ENCODE peak calls at places on chromosomes 13 and 19, in seven cellular contexts. S, T, Y, B, N, R and W are unnamed samples. For H3K4me1, the result is how much of the 10 kb centered on the place peaks cover.

GRCh38 chr19:14871619-14872230 is 14.2 kb downstream of the OR7A17 start:
- DNase-seq in S (peak), T (no peak), N (no peak), R (no peak), B (no peak), Y (no peak), W (no peak)

GRCh38 chr13:21837841-21838551 is 167.1 kb downstream of the FGF9 start:
- DNase-seq in B (peak), Y (no peak), R (no peak), T (peak), S (no peak), N (no peak), W (peak)

GRCh38 chr19:41696402-41697197 is 8.5 kb upstream of the CEACAM7 start:
- DNase-seq in R (no peak), T (no peak), B (no peak), S (no peak), Y (no peak), N (peak), W (peak)

GRCh38 chr19:18850560-18851375 is 19.0 kb downstream of the UPF1 start:
- DNase-seq in R (no peak), T (no peak), Y (no peak), S (no peak), B (no peak), N (no peak), W (peak)

GRCh38 chr19:56678205-56678604 is 6.6 kb upstream of the ZNF835 start:
- DNase-seq in T (no peak), Y (no peak), B (no peak), R (no peak), N (no peak), S (no peak), W (no peak)

GRCh38 chr19:55579766-55580621 is 654 bp downstream of the ZNF579 start:
- DNase-seq in R (no peak), N (no peak), B (peak), S (peak), Y (peak), T (no peak), W (no peak)

GRCh38 chr13:44165895-44166496 is 207.6 kb upstream of the SERP2 start:
- DNase-seq in S (no peak), B (no peak), R (no peak), Y (no peak), T (no peak), N (no peak), W (peak)

GRCh38 chr13:78409172-78409571 is 194.2 kb downstream of the POU4F1 start:
- DNase-seq in R (no peak), N (no peak), T (no peak), S (peak), B (no peak), Y (no peak), W (no peak)

GRCh38 chr19:1521636-1522035 is 2.2 kb upstream of the PLK5 start:
- DNase-seq in T (no peak), B (no peak), R (no peak), S (no peak), N (no peak), Y (no peak), W (no peak)

GRCh38 chr19:8145969-8146368 is 3.4 kb downstream of the FBN3 start:
- DNase-seq in R (no peak), T (no peak), Y (no peak), S (peak), N (no peak), B (no peak), W (peak)

GRCh38 chr19:38389101-38389925 is 816 bp downstream of the SPRED3 start:
- DNase-seq in Y (peak), N (peak), B (peak), S (no peak), R (no peak), T (no peak), W (peak)

GRCh38 chr13:84192125-84192524 is 309.9 kb upstream of the SLITRK1 start:
- DNase-seq in B (no peak), R (no peak), Y (no peak), N (no peak), T (no peak), S (no peak), W (peak)

GRCh38 chr19:39247701-39248664 is 673 bp downstream of the IFNL4 start:
- DNase-seq in Y (peak), R (no peak), S (no peak), B (no peak), N (no peak), T (no peak), W (no peak)

DNA sequence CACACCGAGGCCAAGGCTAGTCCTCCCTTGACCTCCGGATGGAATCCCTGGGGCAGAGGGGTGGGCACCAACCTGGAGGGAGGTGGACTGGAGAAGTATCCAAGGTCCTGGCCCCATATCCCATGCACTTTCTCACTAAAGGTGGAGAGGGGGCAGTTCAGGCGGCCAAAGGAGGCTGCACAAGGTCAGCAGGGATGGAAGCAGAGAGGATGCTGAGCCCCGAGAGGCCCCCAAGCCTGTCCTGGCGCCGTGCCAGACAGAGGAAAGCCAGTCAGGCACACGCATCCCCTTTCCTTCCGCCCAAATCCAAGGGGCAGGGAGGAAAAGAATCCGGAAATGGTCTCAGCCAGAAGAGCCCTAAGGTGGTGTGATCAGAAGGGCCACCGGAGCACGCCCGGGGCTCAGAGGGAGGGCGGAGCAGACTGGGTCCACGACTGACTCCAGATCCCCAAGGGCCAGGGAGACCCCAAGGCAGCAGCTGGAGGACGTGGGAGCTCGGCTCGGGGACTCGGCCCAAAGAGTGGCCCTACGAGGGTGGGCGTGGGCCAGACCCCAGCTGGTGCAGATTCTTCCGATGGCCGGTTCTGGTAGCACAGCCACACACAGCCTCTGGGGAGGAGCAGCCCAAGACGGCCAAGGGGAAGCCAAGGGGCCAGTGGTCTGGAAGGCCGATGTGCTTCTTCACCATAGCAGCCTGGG is 60.0 kb downstream of the MLLT1 start:
- DNase-seq in B (no peak), S (no peak), T (no peak), N (no peak), R (no peak), Y (no peak), W (no peak)
- H3K4me1 ChIP-seq in B (under half), S (under half), T (under half), N (under half), R (under half), Y (under half), W (under half)

GRCh38 chr19:43560687-43561086 is 14.6 kb downstream of the XRCC1 start:
- DNase-seq in N (no peak), R (no peak), S (no peak), Y (no peak), T (no peak), B (peak), W (no peak)

GRCh38 chr19:43562698-43563241 is 12.6 kb downstream of the XRCC1 start:
- DNase-seq in Y (no peak), R (peak), B (peak), T (peak), S (peak), N (peak), W (peak)

GRCh38 chr19:43561144-43561970 is 14.0 kb downstream of the XRCC1 start:
- DNase-seq in R (no peak), B (no peak), S (no peak), Y (no peak), T (no peak), N (no peak), W (peak)

GRCh38 chr19:43563816-43564215 is 11.5 kb downstream of the XRCC1 start:
- DNase-seq in T (no peak), N (no peak), Y (no peak), S (no peak), R (no peak), B (no peak), W (no peak)

DNA sequence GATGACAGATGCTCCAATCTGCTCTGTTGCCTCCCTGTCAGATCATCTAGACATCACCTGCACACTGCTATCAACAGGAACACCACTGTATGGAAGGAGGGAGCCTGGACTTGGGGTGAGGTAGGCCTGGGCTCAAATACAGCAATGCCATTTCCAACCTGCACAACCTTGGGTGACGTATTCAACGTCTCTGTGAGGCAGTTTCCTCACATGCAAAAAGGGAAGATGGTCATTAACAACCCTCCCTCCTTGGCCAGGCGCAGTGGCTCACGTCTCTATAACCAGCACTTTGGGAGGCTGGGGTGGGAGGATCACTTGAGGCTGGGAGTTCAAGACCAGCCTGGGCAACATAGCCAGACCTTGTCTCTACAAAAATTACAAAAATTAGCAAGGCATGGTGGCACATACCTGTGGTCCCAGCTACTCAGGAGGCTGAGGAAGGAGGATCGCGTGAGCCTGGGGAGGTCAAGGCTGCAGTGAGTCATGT is 13.1 kb downstream of the XRCC1 start:
- DNase-seq in N (no peak), T (no peak), S (no peak), R (no peak), Y (no peak), B (no peak), W (no peak)
- H3K4me1 ChIP-seq in N (under half), T (under half), S (under half), R (under half), Y (under half), B (under half), W (under half)

GRCh38 chr13:77310161-77310560 is 16.7 kb downstream of the MYCBP2 start:
- DNase-seq in R (no peak), T (no peak), S (no peak), Y (no peak), N (no peak), B (no peak), W (no peak)
- H3K4me1 ChIP-seq in R (half or more), T (under half), S (under half), Y (under half), N (under half), B (half or more), W (under half)

DNA sequence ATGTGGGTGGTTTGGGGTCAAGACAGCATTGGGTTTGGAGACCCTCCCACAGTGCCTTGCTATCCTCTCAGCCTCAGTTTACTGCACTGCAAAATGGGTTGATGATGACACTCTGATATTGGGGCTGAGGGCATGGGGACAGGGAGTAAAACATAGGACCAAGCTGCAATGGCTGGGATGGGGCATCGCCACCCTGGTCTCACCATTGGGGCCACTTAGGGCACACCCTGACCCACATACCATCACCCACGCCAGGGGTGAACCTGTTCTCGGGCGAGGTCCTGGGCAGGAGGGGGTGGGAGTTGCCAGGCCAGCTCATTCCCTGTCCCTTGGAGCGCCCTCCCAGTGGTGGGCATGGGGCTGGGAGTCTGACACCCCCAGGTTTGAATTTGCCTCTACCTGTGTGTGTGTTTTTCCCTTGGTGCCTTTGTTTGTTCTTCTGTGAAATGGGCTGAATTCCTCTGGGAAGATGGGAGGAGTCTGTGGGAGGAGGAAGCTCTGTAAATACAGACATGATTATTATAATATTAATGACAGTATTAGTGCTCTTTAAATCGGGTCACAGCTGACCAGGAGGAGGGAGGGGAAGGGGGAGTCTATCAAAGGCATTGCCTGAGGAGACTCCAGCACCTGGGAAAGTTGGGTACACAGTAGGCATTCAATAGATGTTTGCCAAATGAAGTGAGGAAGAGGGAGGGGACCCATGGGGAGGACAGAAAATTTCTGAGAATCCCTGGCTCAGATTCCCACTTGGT is 2.2 kb upstream of the FCHO1 start:
- DNase-seq in B (no peak), R (no peak), S (no peak), N (no peak), T (no peak), Y (no peak), W (no peak)
- H3K4me1 ChIP-seq in B (under half), R (under half), S (half or more), N (under half), T (under half), Y (under half), W (under half)

GRCh38 chr13:97256343-97256783 is 34.2 kb downstream of the MBNL2 start:
- DNase-seq in R (no peak), B (peak), N (no peak), S (no peak), T (peak), Y (no peak), W (peak)

GRCh38 chr13:97257800-97258799 is 36.0 kb downstream of the MBNL2 start:
- DNase-seq in S (no peak), B (peak), T (peak), Y (no peak), N (peak), R (no peak), W (peak)

GRCh38 chr13:97258801-97259200 is 36.7 kb downstream of the MBNL2 start:
- DNase-seq in S (no peak), Y (no peak), B (no peak), R (no peak), T (no peak), N (no peak), W (no peak)

GRCh38 chr13:97255515-97255999 is 33.4 kb downstream of the MBNL2 start:
- DNase-seq in B (peak), N (no peak), R (no peak), Y (no peak), S (no peak), T (no peak), W (peak)

DNA sequence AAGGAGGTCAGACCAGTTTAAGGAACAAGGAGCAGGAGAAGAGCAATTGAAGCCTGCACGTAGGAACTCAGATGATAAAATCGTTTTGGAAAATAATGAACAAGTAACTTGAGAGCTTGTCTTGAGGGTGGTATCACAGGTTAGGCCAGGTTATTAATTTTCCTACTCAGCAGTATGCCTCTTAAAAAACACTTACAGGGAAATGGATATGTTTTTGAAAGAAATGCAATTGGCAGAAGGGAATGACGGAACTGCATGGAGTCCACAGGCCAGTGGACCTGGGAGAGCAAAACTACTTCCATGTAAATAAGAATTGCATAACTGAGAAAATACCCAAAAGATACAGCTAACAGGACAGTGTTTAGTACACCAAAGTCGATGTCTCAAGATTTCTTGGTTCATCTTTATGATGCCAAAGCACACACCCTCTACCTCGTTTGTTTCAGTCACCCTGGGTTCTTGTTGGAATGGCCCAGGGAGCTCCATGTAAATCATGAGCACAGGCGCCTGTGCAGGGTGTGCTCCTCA is 35.2 kb downstream of the MBNL2 start:
- DNase-seq in R (no peak), B (no peak), T (no peak), N (no peak), S (no peak), Y (no peak), W (peak)
- H3K4me1 ChIP-seq in R (under half), B (half or more), T (under half), N (half or more), S (under half), Y (under half), W (half or more)

GRCh38 chr19:11155373-11156120 is at the start of gene SPC24:
- DNase-seq in S (peak), B (peak), R (peak), T (peak), N (peak), Y (peak), W (peak)
- H3K4me1 ChIP-seq in S (under half), B (under half), R (under half), T (under half), N (half or more), Y (under half), W (under half)

GRCh38 chr13:114264886-114265611 is 16.4 kb upstream of the UPF3A start:
- DNase-seq in B (no peak), T (no peak), S (no peak), R (no peak), N (no peak), Y (no peak), W (no peak)
- H3K4me1 ChIP-seq in B (under half), T (under half), S (under half), R (under half), N (under half), Y (under half), W (under half)

GRCh38 chr13:77298403-77298802 is 28.5 kb downstream of the MYCBP2 start:
- DNase-seq in B (no peak), R (no peak), N (no peak), Y (no peak), T (no peak), S (no peak), W (no peak)

GRCh38 chr13:77305276-77305675 is 21.6 kb downstream of the MYCBP2 start:
- DNase-seq in Y (no peak), N (no peak), T (no peak), S (peak), R (no peak), B (peak), W (peak)

GRCh38 chr13:77300176-77301141 is 26.4 kb downstream of the MYCBP2 start:
- DNase-seq in S (peak), T (no peak), R (no peak), N (no peak), Y (no peak), B (peak), W (peak)

DNA sequence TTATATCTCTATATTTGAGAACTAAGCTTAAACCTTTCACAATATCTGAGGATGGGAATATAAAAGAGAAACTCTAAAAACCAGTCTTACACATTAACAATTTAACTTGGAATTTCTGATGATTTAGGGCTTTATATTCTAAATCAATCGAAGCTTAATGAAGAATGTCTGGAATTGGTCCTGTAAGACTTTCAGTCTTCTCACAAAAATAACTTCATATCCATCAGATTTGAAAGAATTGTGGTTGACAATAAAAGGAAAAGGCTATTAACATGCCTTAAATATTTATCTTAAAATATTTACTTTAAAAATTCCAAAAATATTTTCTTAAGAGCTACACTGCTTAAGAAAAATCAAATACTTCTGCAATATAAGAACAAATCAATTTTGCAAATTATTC is 27.3 kb downstream of the MYCBP2 start:
- DNase-seq in T (no peak), R (no peak), Y (no peak), S (no peak), N (no peak), B (peak), W (no peak)
- H3K4me1 ChIP-seq in T (under half), R (under half), Y (under half), S (under half), N (under half), B (under half), W (under half)

DNA sequence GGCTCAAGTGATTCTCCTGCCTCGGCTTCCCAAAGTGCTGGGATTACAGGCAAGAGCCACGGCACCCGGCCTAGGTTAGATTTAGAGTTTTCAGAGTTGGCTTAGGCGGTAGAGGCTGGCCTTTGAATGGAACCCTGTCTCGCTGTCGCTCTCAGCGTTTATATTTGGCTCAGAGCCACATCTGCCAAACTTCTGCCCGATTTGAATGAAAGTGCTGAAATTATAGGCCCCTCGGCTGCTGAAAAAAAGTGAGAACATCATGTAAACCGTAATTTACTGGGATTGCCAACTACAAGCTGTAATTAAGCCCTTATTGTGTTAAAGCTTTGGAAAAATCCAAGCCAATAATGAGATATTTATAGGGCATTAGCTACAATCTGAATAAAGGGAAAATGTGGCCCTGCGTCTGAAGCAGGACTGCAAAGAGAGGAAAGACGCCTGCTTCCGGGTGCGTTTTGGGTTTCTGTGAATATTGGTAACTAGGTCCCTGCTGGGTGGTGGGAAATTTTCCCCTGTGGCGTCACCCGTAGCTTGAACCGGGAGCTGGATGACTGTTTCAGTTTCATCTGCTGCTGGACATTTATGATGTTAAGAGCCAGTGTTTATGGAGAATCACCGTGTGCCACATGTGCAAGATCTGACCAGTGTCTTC is 9.8 kb downstream of the DNM2 start:
- DNase-seq in R (no peak), N (no peak), Y (no peak), T (no peak), S (no peak), B (no peak), W (no peak)
- H3K4me1 ChIP-seq in R (under half), N (under half), Y (under half), T (under half), S (under half), B (under half), W (under half)

GRCh38 chr13:79654520-79654919 is 173.6 kb downstream of the NDFIP2 start:
- DNase-seq in Y (no peak), N (no peak), S (no peak), T (no peak), R (no peak), B (no peak), W (peak)
- H3K4me1 ChIP-seq in Y (half or more), N (under half), S (under half), T (under half), R (under half), B (under half), W (under half)